ENCODE peak calls at places on chromosome 14, in ten cellular contexts. V is lower lobe of right lung, L is psoas muscle, W is GM10248, N is brain microvascular endothelial cell, Z is AG10803, M is breast epithelium, F is AG04449, R is testis, H is sigmoid colon. I is an unnamed sample.

GRCh38 chr14:96501383-96501745 is 818 bp upstream of the PAPOLA start:
- DNase-seq in V (no peak), L (no peak), W (no peak), N (peak), Z (no peak), M (no peak), F (no peak), R (peak), H (no peak), I (no peak)

GRCh38 chr14:64417042-64417770 is 29.1 kb downstream of the MTHFD1 start:
- DNase-seq in V (no peak), L (no peak), W (no peak), N (peak), Z (no peak), M (no peak), F (no peak), R (no peak), H (no peak), I (no peak)

GRCh38 chr14:95597784-95598204 is 62.9 kb downstream of the GLRX5 start:
- DNase-seq in V (no peak), L (no peak), W (peak), N (peak), Z (peak), M (no peak), F (no peak), R (no peak), H (no peak), I (no peak)

GRCh38 chr14:105330491-105330895 is 15.9 kb downstream of the PACS2 start:
- DNase-seq in V (peak), L (no peak), W (no peak), N (peak), Z (peak), M (no peak), F (no peak), R (no peak), H (no peak), I (no peak)

GRCh38 chr14:94048676-94049624 is 22.8 kb downstream of the OTUB2 start:
- DNase-seq in V (no peak), L (no peak), W (no peak), N (no peak), Z (no peak), M (no peak), F (no peak), R (peak), H (peak), I (no peak)

GRCh38 chr14:101137234-101137633 is 233.7 kb upstream of the RTL1 start:
- DNase-seq in V (no peak), L (no peak), W (no peak), N (no peak), Z (no peak), M (no peak), F (no peak), R (no peak), H (no peak), I (no peak)

GRCh38 chr14:99718811-99719192 is 34.7 kb downstream of the CYP46A1 start:
- DNase-seq in V (no peak), L (no peak), W (peak), N (no peak), Z (no peak), M (no peak), F (no peak), R (no peak), H (no peak), I (no peak)

GRCh38 chr14:52950410-52950897 is 396 bp downstream of the FERMT2 start:
- DNase-seq in V (peak), L (peak), W (no peak), N (peak), Z (peak), M (peak), F (no peak), R (peak), H (peak), I (no peak)

GRCh38 chr14:70784886-70785285 is 24.4 kb downstream of the MAP3K9 start:
- DNase-seq in V (no peak), L (no peak), W (no peak), N (no peak), Z (no peak), M (no peak), F (no peak), R (no peak), H (no peak), I (no peak)

GRCh38 chr14:100384819-100385813 is 62.0 kb downstream of the SLC25A47 start:
- DNase-seq in V (no peak), L (no peak), W (no peak), N (peak), Z (peak), M (no peak), F (no peak), R (no peak), H (no peak), I (no peak)

GRCh38 chr14:93234798-93235197 is 27.7 kb downstream of the UBR7 start:
- DNase-seq in V (no peak), L (no peak), W (no peak), N (peak), Z (peak), M (no peak), F (peak), R (no peak), H (no peak), I (no peak)

GRCh38 chr14:67532998-67533753 is at the start of gene PLEKHH1:
- DNase-seq in V (peak), L (peak), W (peak), N (peak), Z (peak), M (peak), F (no peak), R (peak), H (peak), I (no peak)

GRCh38 chr14:53295985-53296582 is 143.0 kb upstream of the DDHD1 start:
- DNase-seq in V (no peak), L (no peak), W (peak), N (peak), Z (peak), M (no peak), F (no peak), R (no peak), H (no peak), I (no peak)

GRCh38 chr14:37665479-37665878 is 70.0 kb downstream of the TTC6 start:
- DNase-seq in V (no peak), L (no peak), W (no peak), N (no peak), Z (no peak), M (no peak), F (no peak), R (no peak), H (no peak), I (no peak)

GRCh38 chr14:93733646-93734045 is 54.6 kb downstream of the PRIMA1 start:
- DNase-seq in V (no peak), L (no peak), W (no peak), N (no peak), Z (no peak), M (no peak), F (no peak), R (no peak), H (no peak), I (no peak)

GRCh38 chr14:89190779-89191513 is 226.1 kb downstream of the FOXN3 start:
- DNase-seq in V (no peak), L (no peak), W (no peak), N (no peak), Z (no peak), M (no peak), F (no peak), R (no peak), H (no peak), I (no peak)

GRCh38 chr14:41718477-41719166 is 111.9 kb downstream of the LRFN5 start:
- DNase-seq in V (no peak), L (no peak), W (no peak), N (no peak), Z (no peak), M (no peak), F (no peak), R (no peak), H (no peak), I (no peak)

GRCh38 chr14:53180272-53181221 is 27.4 kb upstream of the DDHD1 start:
- DNase-seq in V (no peak), L (no peak), W (peak), N (peak), Z (peak), M (no peak), F (no peak), R (no peak), H (no peak), I (no peak)

GRCh38 chr14:73786942-73787759 is 64.5 kb upstream of the PTGR2 start:
- DNase-seq in V (peak), L (peak), W (peak), N (no peak), Z (no peak), M (no peak), F (no peak), R (peak), H (peak), I (no peak)

GRCh38 chr14:23533652-23534435 is 17.7 kb downstream of the ZFHX2 start:
- DNase-seq in V (no peak), L (no peak), W (no peak), N (no peak), Z (no peak), M (no peak), F (no peak), R (no peak), H (no peak), I (no peak)

GRCh38 chr14:68482772-68483395 is 310.0 kb downstream of the ZFP36L1 start:
- DNase-seq in V (no peak), L (no peak), W (no peak), N (no peak), Z (no peak), M (no peak), F (no peak), R (no peak), H (no peak), I (no peak)

GRCh38 chr14:59133202-59133601 is 55.3 kb upstream of the DAAM1 start:
- DNase-seq in V (no peak), L (no peak), W (no peak), N (no peak), Z (no peak), M (no peak), F (no peak), R (no peak), H (no peak), I (no peak)

GRCh38 chr14:69424139-69424923 is 25.8 kb downstream of the SLC39A9 start:
- DNase-seq in V (no peak), L (no peak), W (no peak), N (peak), Z (peak), M (no peak), F (no peak), R (no peak), H (no peak), I (no peak)

GRCh38 chr14:61854898-61855297 is 92.7 kb downstream of the SNAPC1 start:
- DNase-seq in V (no peak), L (no peak), W (no peak), N (no peak), Z (no peak), M (no peak), F (no peak), R (no peak), H (no peak), I (no peak)

GRCh38 chr14:79549515-79549914 is 661.8 kb downstream of the DIO2 start:
- DNase-seq in V (no peak), L (no peak), W (no peak), N (peak), Z (peak), M (no peak), F (no peak), R (no peak), H (no peak), I (no peak)

GRCh38 chr14:70726651-70727375 is 82.5 kb downstream of the MAP3K9 start:
- DNase-seq in V (no peak), L (no peak), W (no peak), N (no peak), Z (no peak), M (no peak), F (no peak), R (no peak), H (no peak), I (no peak)

GRCh38 chr14:56136571-56137498 is 18.6 kb downstream of the PELI2 start:
- DNase-seq in V (no peak), L (no peak), W (no peak), N (no peak), Z (no peak), M (no peak), F (no peak), R (no peak), H (no peak), I (no peak)

GRCh38 chr14:105151838-105152793 is 16.5 kb downstream of the JAG2 start:
- DNase-seq in V (peak), L (peak), W (no peak), N (no peak), Z (no peak), M (no peak), F (no peak), R (no peak), H (no peak), I (peak)

GRCh38 chr14:26867171-26867757 is 269.4 kb upstream of the NOVA1 start:
- DNase-seq in V (no peak), L (no peak), W (no peak), N (no peak), Z (no peak), M (no peak), F (no peak), R (no peak), H (no peak), I (no peak)

GRCh38 chr14:24367506-24368214 is at the start of gene NFATC4:
- DNase-seq in V (peak), L (peak), W (peak), N (peak), Z (peak), M (peak), F (peak), R (peak), H (peak), I (no peak)

DNA sequence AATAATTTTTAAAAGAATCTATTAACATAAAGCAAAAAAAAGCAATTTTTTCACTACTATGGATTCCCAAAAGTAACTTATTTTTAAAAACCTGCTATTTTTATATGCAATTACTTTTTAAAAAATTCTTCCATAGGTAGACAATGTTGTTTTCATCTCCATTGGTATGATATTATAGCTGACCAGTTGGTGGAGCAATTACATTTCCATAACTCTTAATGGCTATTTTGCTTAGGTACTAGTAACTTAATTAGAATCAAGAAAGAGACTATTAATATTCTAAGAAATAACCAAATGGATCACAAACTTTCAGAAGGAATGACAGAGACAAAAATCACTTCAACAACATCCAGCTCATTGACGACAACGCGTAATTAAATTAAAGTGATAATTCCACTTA is 64.7 kb upstream of the PTCSC3 start:
- DNase-seq in V (no peak), L (no peak), W (no peak), N (no peak), Z (no peak), M (no peak), F (no peak), R (no peak), H (no peak), I (no peak)
- TF ChIP-seq CTCF in V (no peak), L (no peak), W (no peak), N (no peak), Z (no peak), M (no peak), F (no peak), R (no peak), H (no peak), I (peak)

GRCh38 chr14:90490727-90491050 is 93.9 kb downstream of the CALM1 start:
- DNase-seq in V (no peak), L (no peak), W (peak), N (no peak), Z (no peak), M (no peak), F (no peak), R (no peak), H (no peak), I (peak)

GRCh38 chr14:90489916-90490726 is 93.3 kb downstream of the CALM1 start:
- DNase-seq in V (no peak), L (no peak), W (peak), N (peak), Z (no peak), M (no peak), F (no peak), R (no peak), H (no peak), I (peak)

GRCh38 chr14:90491221-90491867 is 94.5 kb downstream of the CALM1 start:
- DNase-seq in V (no peak), L (peak), W (peak), N (peak), Z (peak), M (no peak), F (no peak), R (peak), H (peak), I (peak)

GRCh38 chr14:90489306-90489705 is 92.5 kb downstream of the CALM1 start:
- DNase-seq in V (no peak), L (no peak), W (peak), N (no peak), Z (no peak), M (no peak), F (no peak), R (no peak), H (no peak), I (peak)

GRCh38 chr14:90491868-90492560 is 95.2 kb downstream of the CALM1 start:
- DNase-seq in V (no peak), L (no peak), W (peak), N (no peak), Z (no peak), M (no peak), F (no peak), R (no peak), H (no peak), I (peak)
- TF ChIP-seq CTCF in V (no peak), L (no peak), W (no peak), N (no peak), Z (no peak), M (no peak), F (no peak), R (no peak), H (no peak), I (no peak)

GRCh38 chr14:46344327-46344937 is 307.1 kb downstream of the RPL10L start:
- DNase-seq in V (no peak), L (no peak), W (no peak), N (peak), Z (no peak), M (no peak), F (no peak), R (peak), H (no peak), I (no peak)
- TF ChIP-seq CTCF in V (peak), L (no peak), W (peak), N (peak), Z (peak), M (peak), F (peak), R (peak), H (peak), I (peak)

GRCh38 chr14:103899316-103899715 is 28.9 kb upstream of the TDRD9 start:
- DNase-seq in V (no peak), L (no peak), W (no peak), N (no peak), Z (no peak), M (no peak), F (no peak), R (no peak), H (no peak), I (no peak)
- TF ChIP-seq CTCF in V (no peak), L (no peak), W (no peak), N (no peak), Z (no peak), M (no peak), F (no peak), R (no peak), H (no peak), I (no peak)

DNA sequence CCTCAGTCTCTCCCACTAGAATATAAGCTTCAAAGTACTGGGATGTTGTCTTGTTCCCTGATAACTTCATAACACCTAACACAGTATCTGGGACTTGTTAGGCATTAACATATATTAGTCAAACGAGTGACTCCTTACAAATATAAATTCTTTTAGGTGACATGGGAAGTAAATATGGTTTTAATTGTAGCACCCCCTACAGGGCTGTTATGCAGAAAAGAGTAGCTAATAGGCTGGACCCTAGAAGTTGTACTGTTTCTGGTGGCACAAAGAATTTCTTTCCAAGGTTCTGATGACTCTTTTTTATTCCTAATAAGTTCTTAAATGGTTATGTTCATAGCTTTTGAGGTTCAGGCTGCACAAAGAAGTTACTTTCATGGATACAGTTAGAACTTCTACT is 29.8 kb downstream of the GPATCH2L start:
- DNase-seq in V (no peak), L (no peak), W (no peak), N (no peak), Z (no peak), M (no peak), F (no peak), R (no peak), H (no peak), I (no peak)
- TF ChIP-seq CTCF in V (peak), L (no peak), W (no peak), N (peak), Z (peak), M (no peak), F (no peak), R (peak), H (no peak), I (peak)

GRCh38 chr14:103087343-103087835 is 3.4 kb downstream of the LBHD2 start:
- DNase-seq in V (peak), L (no peak), W (no peak), N (no peak), Z (no peak), M (no peak), F (no peak), R (peak), H (no peak), I (no peak)

GRCh38 chr14:103084021-103084919 is at the start of gene LBHD2:
- DNase-seq in V (peak), L (no peak), W (no peak), N (no peak), Z (no peak), M (no peak), F (no peak), R (no peak), H (no peak), I (no peak)

GRCh38 chr14:103081951-103082350 is 2.1 kb upstream of the LBHD2 start:
- DNase-seq in V (no peak), L (no peak), W (no peak), N (no peak), Z (no peak), M (no peak), F (no peak), R (no peak), H (no peak), I (no peak)

GRCh38 chr14:103086771-103087342 is 2.8 kb downstream of the LBHD2 start:
- DNase-seq in V (peak), L (no peak), W (no peak), N (no peak), Z (no peak), M (no peak), F (no peak), R (no peak), H (no peak), I (no peak)

GRCh38 chr14:103085106-103086091 is 1.4 kb downstream of the LBHD2 start:
- DNase-seq in V (no peak), L (no peak), W (no peak), N (no peak), Z (no peak), M (no peak), F (no peak), R (no peak), H (no peak), I (no peak)
- TF ChIP-seq CTCF in V (no peak), L (no peak), W (no peak), N (peak), Z (peak), M (no peak), F (peak), R (no peak), H (no peak), I (peak)

I was measured in chondrocyte.